ENCODE peak calls at places on chromosome 14, in ten cellular contexts. F is dorsolateral prefrontal cortex, N is GM13977, H is endothelial cell, O is endodermal cell, C is SK-N-SH, J is lower leg skin, B is astrocyte, P is epithelial cell of esophagus, S is pancreas. W is an unnamed sample.

GRCh38 chr14:99726538-99727095 is 42.5 kb downstream of the CYP46A1 start:
- DNase-seq in F (peak), P (no peak), B (no peak), O (peak), N (no peak), C (no peak), S (no peak), H (no peak), J (peak), W (no peak)

GRCh38 chr14:64918216-64918615 is 4.0 kb downstream of the CHURC1 start:
- DNase-seq in C (no peak), B (peak), S (no peak), J (no peak), H (no peak), O (no peak), N (no peak), P (no peak), F (no peak), W (no peak)

GRCh38 chr14:51535443-51536044 is 116.2 kb upstream of the FRMD6 start:
- DNase-seq in S (no peak), J (no peak), H (no peak), O (no peak), N (no peak), F (no peak), C (no peak), B (no peak), P (no peak), W (no peak)

GRCh38 chr14:52325632-52326031 is 11.5 kb downstream of the PTGER2 start:
- DNase-seq in S (no peak), C (no peak), B (peak), N (no peak), P (no peak), J (no peak), O (no peak), H (no peak), F (no peak), W (no peak)

GRCh38 chr14:21055473-21056117 is 2.0 kb upstream of the RNASE8 start:
- DNase-seq in S (peak), O (no peak), N (no peak), P (no peak), C (no peak), H (no peak), J (no peak), B (no peak), F (no peak), W (no peak)

GRCh38 chr14:33948143-33948962 is 2.5 kb downstream of the EGLN3 start:
- DNase-seq in F (no peak), C (no peak), S (no peak), B (no peak), P (no peak), H (no peak), N (no peak), J (no peak), O (peak), W (no peak)

GRCh38 chr14:71932229-71932951 is at the start of gene RGS6:
- DNase-seq in B (peak), F (no peak), P (peak), J (no peak), H (peak), N (peak), S (peak), O (peak), C (peak), W (no peak)

GRCh38 chr14:52834440-52834842 is 43.0 kb upstream of the GNPNAT1 start:
- DNase-seq in B (peak), H (no peak), C (peak), P (peak), N (no peak), O (no peak), S (no peak), J (no peak), F (no peak), W (peak)

GRCh38 chr14:25041898-25042297 is 8.0 kb downstream of the STXBP6 start:
- DNase-seq in J (no peak), P (no peak), F (no peak), S (no peak), O (no peak), H (no peak), B (peak), N (no peak), C (no peak), W (no peak)

GRCh38 chr14:69346710-69347109 is 51.4 kb downstream of the ERH start:
- DNase-seq in O (peak), F (no peak), C (peak), S (peak), B (no peak), H (peak), P (peak), J (no peak), N (no peak), W (no peak)

GRCh38 chr14:92603309-92604257 is 90.0 kb downstream of the RIN3 start:
- DNase-seq in H (no peak), C (no peak), N (no peak), J (no peak), P (peak), F (peak), S (no peak), O (no peak), B (peak), W (peak)

GRCh38 chr14:39217214-39217879 is 16.4 kb upstream of the MIA2 start:
- DNase-seq in J (no peak), H (no peak), F (no peak), C (no peak), O (no peak), P (peak), B (no peak), N (no peak), S (no peak), W (no peak)

GRCh38 chr14:80356413-80356812 is 145.1 kb upstream of the DIO2 start:
- DNase-seq in H (peak), C (peak), S (no peak), N (no peak), O (peak), P (peak), B (peak), J (no peak), F (no peak), W (no peak)

GRCh38 chr14:55772521-55772920 is 192.5 kb downstream of the KTN1 start:
- DNase-seq in B (no peak), N (no peak), F (no peak), O (no peak), P (no peak), J (no peak), C (no peak), H (no peak), S (no peak), W (no peak)

GRCh38 chr14:55767291-55767690 is 187.3 kb downstream of the KTN1 start:
- DNase-seq in P (no peak), S (no peak), N (no peak), H (no peak), C (no peak), F (no peak), O (no peak), J (no peak), B (no peak), W (no peak)

GRCh38 chr14:55773297-55773696 is 193.3 kb downstream of the KTN1 start:
- DNase-seq in F (no peak), P (no peak), J (no peak), N (no peak), S (no peak), H (no peak), C (no peak), B (no peak), O (no peak), W (no peak)

GRCh38 chr14:55773984-55774581 is 194.1 kb downstream of the KTN1 start:
- DNase-seq in F (no peak), H (no peak), S (no peak), O (no peak), N (no peak), B (no peak), J (no peak), P (no peak), C (no peak), W (no peak)

DNA sequence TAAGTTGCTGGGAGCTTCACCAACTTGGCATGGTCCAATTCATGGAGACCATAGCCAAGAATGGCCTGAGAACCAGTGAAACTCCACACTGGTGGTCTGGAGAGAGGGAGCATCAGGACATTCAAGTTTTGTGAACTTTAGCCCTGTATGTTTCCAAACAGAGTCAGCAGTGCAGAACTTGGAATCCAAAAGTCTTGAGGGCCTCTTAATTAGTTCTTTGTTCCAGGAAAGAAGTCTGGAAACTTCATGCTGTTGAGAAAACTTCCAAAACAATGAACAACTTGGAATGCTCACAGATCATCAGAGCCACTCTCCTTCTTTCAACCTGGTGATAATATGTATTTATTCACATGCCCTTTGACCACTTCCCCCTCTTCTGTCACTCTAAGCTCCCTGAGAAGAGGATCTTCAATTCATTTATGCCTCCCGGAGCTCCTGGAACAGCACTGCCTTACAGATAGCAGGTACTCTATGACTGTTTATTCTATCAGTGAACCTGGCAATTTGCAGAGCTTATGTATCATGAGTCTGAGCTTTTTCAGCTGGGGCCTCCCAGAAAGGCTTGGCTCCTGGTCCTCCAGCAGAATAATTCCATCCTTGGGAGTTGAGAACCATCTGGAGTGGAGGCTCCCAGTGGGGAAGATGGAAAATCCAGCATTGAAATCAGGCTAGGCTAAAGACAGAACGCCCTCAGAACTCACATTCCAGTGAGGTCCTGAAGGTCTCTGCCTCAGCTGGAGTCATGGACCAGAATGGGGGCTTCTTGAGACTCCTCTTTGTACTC is 191.4 kb downstream of the KTN1 start:
- DNase-seq in J (no peak), F (no peak), H (no peak), N (no peak), P (no peak), S (no peak), C (no peak), O (no peak), B (no peak), W (no peak)
- TF ChIP-seq CTCF in J (no peak), F (no peak), H (no peak), N (no peak), P (no peak), S (no peak), C (no peak), O (no peak), B (no peak), W (no peak)

DNA sequence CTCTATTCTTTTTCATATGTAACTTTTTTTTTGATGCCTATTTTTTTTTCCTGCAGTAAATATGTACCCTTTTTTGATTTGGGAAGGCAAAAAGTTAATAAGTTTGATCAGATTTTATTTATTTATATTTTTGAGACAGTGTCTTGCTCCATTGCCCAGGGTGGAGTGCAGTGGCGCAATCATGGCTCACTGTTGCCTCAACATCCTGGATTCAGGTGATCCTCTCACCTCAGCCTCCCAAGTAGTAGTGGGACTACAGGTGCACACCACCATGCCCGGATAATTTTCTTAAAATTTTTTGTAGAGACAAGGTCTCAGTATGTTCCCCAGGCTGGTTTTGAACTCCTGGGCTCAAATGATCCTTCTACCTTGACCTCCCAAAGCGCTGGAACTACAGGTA is 79.1 kb downstream of the HEATR5A start:
- DNase-seq in C (no peak), O (no peak), N (no peak), S (no peak), H (no peak), F (no peak), J (no peak), P (no peak), B (no peak), W (no peak)
- TF ChIP-seq CTCF in C (no peak), O (no peak), N (no peak), S (no peak), H (no peak), F (no peak), J (no peak), P (no peak), B (no peak), W (no peak)

GRCh38 chr14:104075530-104076151 is 9.9 kb upstream of the ASPG start:
- DNase-seq in B (no peak), C (peak), J (no peak), P (peak), N (no peak), S (no peak), H (peak), F (no peak), O (peak), W (no peak)
- TF ChIP-seq CTCF in B (peak), C (peak), J (no peak), P (peak), N (peak), S (no peak), H (no peak), F (peak), O (peak), W (peak)

DNA sequence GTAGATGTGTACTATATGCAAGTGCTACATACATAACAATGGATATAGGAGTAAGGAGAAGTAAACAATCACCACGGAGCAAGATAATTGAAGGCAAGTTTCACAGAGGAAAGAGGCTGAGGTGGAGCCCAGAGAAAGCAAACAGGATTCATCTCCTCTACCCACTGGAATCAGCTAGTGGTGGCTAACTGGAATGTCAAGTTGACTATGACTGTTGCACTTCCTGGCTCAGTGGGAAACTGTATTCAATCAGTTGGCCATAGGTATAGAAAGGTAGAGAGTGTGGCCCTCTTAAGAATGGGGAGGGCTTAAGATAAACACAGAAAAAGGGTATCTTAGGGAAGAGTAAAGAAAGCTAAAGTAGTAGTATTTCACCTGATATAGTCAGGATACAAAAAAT is 62.4 kb downstream of the MAP4K5 start:
- DNase-seq in S (no peak), J (no peak), H (no peak), P (peak), F (no peak), O (no peak), C (no peak), B (no peak), N (no peak), W (no peak)
- TF ChIP-seq CTCF in S (no peak), J (no peak), H (no peak), P (no peak), F (no peak), O (no peak), C (no peak), B (no peak), N (no peak), W (no peak)

W was measured in AG09309.